ENCODE peak calls at places on chromosomes 13 and 19, in four cellular contexts. B is aorta, L is sigmoid colon, V is thyroid gland. I is an unnamed sample. For H3K4me1, the result is how much of the 10 kb centered on the place peaks cover.

GRCh38 chr19:49574206-49574755 is 6.1 kb downstream of the NOSIP start:
- DNase-seq in B (no peak), L (no peak), V (no peak), I (no peak)

GRCh38 chr19:33702606-33703437 is 81.1 kb downstream of the CHST8 start:
- DNase-seq in B (peak), V (no peak), L (no peak), I (no peak)

GRCh38 chr13:43124495-43124894 is 101.1 kb downstream of the DNAJC15 start:
- DNase-seq in B (no peak), L (no peak), V (no peak), I (no peak)

GRCh38 chr13:71137106-71137505 is 729.9 kb downstream of the DACH1 start:
- DNase-seq in V (no peak), L (no peak), B (no peak), I (no peak)

GRCh38 chr19:41308450-41309224 is 1.3 kb upstream of the CCDC97 start:
- DNase-seq in V (peak), B (peak), L (peak), I (peak)

GRCh38 chr13:60572855-60573254 is 175.8 kb downstream of the TDRD3 start:
- DNase-seq in B (no peak), L (no peak), V (no peak), I (no peak)

GRCh38 chr19:41575998-41576397 is at the start of gene CEACAM21:
- DNase-seq in V (peak), B (peak), L (no peak), I (no peak)

GRCh38 chr13:43140985-43141384 is 117.6 kb downstream of the DNAJC15 start:
- DNase-seq in B (no peak), V (no peak), L (no peak), I (no peak)

GRCh38 chr13:22839554-22840286 is 341.1 kb upstream of the SGCG start:
- DNase-seq in V (no peak), L (no peak), B (no peak), I (no peak)

GRCh38 chr19:584240-585001 is 5.3 kb upstream of the HCN2 start:
- DNase-seq in V (no peak), B (no peak), L (no peak), I (peak)

GRCh38 chr19:18606281-18607221 is at the start of gene CRLF1:
- DNase-seq in B (no peak), V (no peak), L (no peak), I (no peak)

GRCh38 chr13:71922191-71922590 is 55.2 kb upstream of the DACH1 start:
- DNase-seq in V (no peak), B (no peak), L (no peak), I (no peak)

GRCh38 chr13:51044023-51044665 is 66.9 kb downstream of the C13orf42 start:
- DNase-seq in L (no peak), B (no peak), V (no peak), I (no peak)

GRCh38 chr19:14577885-14578427 is 4.9 kb upstream of the CLEC17A start:
- DNase-seq in B (no peak), V (no peak), L (no peak), I (no peak)

GRCh38 chr13:76293346-76293745 is 592.9 kb downstream of the KCTD12 start:
- DNase-seq in V (no peak), B (no peak), L (no peak), I (no peak)

GRCh38 chr13:21164631-21165030 is 11.7 kb downstream of the SKA3 start:
- DNase-seq in B (no peak), L (no peak), V (no peak), I (no peak)

GRCh38 chr19:4531562-4532165 is 3.4 kb downstream of the PLIN5 start:
- DNase-seq in B (no peak), V (peak), L (no peak), I (no peak)

GRCh38 chr19:35944553-35944952 is 8.4 kb downstream of the LRFN3 start:
- DNase-seq in B (no peak), L (no peak), V (no peak), I (no peak)

GRCh38 chr13:110572778-110573118 is 11.2 kb upstream of the RAB20 start:
- DNase-seq in V (no peak), L (no peak), B (no peak), I (no peak)
- H3K4me1 ChIP-seq in V (under half), L (under half), B (under half), I (under half)

GRCh38 chr13:26880741-26881140 is 120.2 kb upstream of the GPR12 start:
- DNase-seq in L (no peak), B (no peak), V (no peak), I (no peak)
- H3K4me3 ChIP-seq in L (peak), B (no peak), V (no peak), I (no peak)

DNA sequence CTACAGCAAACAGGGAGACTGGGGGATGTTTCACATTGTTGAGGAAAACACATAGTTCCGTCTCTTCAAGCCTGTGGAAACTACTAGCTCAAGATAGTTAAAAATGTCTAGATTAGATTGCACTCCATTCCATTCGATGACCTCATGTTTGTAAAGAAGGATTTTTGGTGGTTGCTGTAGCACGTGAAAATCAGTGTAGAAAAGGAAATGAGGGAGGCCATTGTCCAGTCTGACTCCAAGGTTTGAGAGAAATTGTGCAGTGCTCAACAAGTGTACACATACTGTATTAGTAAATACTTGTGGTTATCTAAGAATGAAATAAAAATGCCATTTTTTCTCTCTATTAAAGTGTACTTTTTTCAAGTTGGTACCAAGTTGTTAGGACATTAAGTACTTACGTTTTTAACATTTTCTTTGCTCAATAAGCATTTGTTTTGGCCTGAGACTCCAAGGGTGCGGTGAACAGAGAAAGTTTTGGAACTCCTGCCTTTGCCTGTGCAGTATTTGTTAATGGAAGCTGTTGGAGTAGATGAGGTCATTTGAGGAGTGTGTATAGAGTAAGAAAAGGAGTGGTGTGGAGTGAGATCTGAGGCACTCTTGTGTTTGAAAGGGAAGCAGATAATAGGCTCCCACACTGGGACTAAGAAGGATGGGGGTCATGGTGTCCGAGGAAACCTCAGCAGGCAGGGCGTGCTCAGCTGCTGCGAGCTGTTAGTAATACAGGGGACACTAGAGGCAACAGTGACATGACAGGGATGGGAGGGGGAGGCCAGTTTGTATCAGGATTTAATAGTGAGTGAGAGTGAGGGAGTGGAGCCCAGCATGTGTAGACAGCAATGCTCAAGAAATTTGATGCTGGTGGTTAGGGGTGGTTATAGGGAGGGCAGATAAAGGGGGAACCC is 4.4 kb downstream of the WASF3 start:
- DNase-seq in V (no peak), L (no peak), B (no peak), I (no peak)
- H3K4me1 ChIP-seq in V (under half), L (under half), B (under half), I (under half)

DNA sequence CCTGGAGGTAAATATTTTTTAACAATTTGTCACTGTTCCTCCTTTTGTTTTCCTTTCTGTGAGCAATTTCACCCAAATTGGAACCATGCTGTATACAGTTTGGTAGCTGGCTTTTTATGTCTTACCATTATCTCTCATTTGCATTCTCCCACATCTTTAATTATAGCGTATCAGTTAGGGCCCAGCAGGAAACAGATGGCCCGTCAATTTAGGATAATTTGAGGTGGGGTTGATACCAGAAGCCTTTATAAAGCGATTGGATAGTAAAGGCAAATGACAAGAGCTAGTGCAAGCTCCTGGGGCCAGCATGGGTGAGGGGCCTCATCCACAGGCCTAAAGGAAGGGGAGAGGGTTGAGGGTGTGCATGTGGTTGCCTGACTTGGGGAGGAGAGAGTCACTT is 3.8 kb upstream of the IFNL4 start:
- DNase-seq in B (no peak), L (no peak), V (no peak), I (no peak)
- H3K4me3 ChIP-seq in B (no peak), L (no peak), V (no peak), I (no peak)

GRCh38 chr13:29920018-29920643 is 69.7 kb upstream of the UBL3 start:
- DNase-seq in B (no peak), L (no peak), V (no peak), I (no peak)

GRCh38 chr13:29922281-29922821 is 71.9 kb upstream of the UBL3 start:
- DNase-seq in L (no peak), B (no peak), V (no peak), I (no peak)

GRCh38 chr13:29921542-29921941 is 71.1 kb upstream of the UBL3 start:
- DNase-seq in L (no peak), V (no peak), B (no peak), I (no peak)

GRCh38 chr13:29917573-29918091 is 67.2 kb upstream of the UBL3 start:
- DNase-seq in L (no peak), V (no peak), B (no peak), I (no peak)

GRCh38 chr13:29918845-29919244 is 68.4 kb upstream of the UBL3 start:
- DNase-seq in L (no peak), V (no peak), B (no peak), I (no peak)
- H3K4me1 ChIP-seq in L (under half), V (under half), B (under half), I (under half)

DNA sequence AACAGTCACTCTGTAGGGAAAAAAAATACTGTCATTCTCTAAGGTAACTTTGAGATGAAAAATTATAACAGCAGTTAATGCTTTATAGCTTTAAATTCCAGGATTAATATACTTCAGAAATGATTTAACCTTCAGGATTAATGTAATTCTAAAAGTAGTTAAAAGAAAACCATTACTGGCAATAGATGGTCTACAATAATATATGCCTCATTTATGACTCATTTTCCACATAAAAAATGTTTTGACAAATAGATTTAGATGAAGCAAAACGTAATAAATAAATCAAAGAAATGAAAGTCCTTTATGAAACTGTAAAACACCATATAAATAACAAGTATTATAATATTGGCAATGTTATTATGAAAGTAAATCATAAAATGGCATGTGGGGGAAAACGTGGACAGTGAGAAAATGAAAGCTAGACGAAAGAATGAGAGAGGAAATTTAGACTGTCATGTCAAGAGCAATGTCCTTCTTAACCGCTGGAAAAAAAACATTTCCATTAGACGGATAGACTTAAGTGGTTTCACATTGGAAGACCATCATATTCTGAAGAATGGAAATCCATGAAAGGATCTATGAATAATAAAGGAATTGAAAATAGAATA is 90.9 kb downstream of the SPRY2 start:
- DNase-seq in B (no peak), L (no peak), V (no peak), I (no peak)
- H3K4me3 ChIP-seq in B (no peak), L (no peak), V (no peak), I (no peak)

GRCh38 chr13:98524391-98524790 is 52.5 kb downstream of the STK24 start:
- DNase-seq in V (no peak), L (no peak), B (no peak), I (no peak)
- H3K4me1 ChIP-seq in V (half or more), L (under half), B (under half), I (under half)